ENCODE peak calls at places on chromosomes 2 and 18, in seven cellular contexts. N, P, J, H, V, S and Y are unnamed samples.

GRCh38 chr18:74519320-74520095 is 14.8 kb upstream of the CNDP1 start:
- DNase-seq in N (no peak), P (no peak), J (no peak), H (no peak), V (no peak), S (no peak), Y (no peak)

GRCh38 chr2:145022671-145023330 is 502.9 kb upstream of the ZEB2 start:
- DNase-seq in N (no peak), P (no peak), J (no peak), H (no peak), V (no peak), S (peak), Y (no peak)

GRCh38 chr2:117980783-117981676 is 32.8 kb downstream of the CCDC93 start:
- DNase-seq in N (no peak), P (no peak), J (no peak), H (peak), V (peak), S (peak), Y (no peak)

GRCh38 chr2:27704342-27704876 is 40.7 kb downstream of the SLC4A1AP start:
- DNase-seq in N (no peak), P (no peak), J (no peak), H (no peak), V (no peak), S (no peak), Y (no peak)

GRCh38 chr2:98936133-98936916 is at the start of gene CRACDL:
- DNase-seq in N (no peak), P (no peak), J (no peak), H (peak), V (peak), S (no peak), Y (no peak)

GRCh38 chr18:79772865-79773696 is 24.7 kb upstream of the KCNG2 start:
- DNase-seq in N (no peak), P (no peak), J (no peak), H (no peak), V (no peak), S (no peak), Y (no peak)

GRCh38 chr2:65377556-65378307 is 54.7 kb downstream of the SPRED2 start:
- DNase-seq in N (no peak), P (no peak), J (no peak), H (peak), V (no peak), S (peak), Y (no peak)

GRCh38 chr18:45551417-45551816 is 63.9 kb upstream of the SLC14A2 start:
- DNase-seq in N (no peak), P (no peak), J (no peak), H (no peak), V (peak), S (no peak), Y (no peak)

GRCh38 chr2:215931256-215931903 is 82.0 kb downstream of the MREG start:
- DNase-seq in N (peak), P (peak), J (peak), H (peak), V (peak), S (peak), Y (peak)

GRCh38 chr2:42338567-42339190 is 22.3 kb downstream of the COX7A2L start:
- DNase-seq in N (no peak), P (no peak), J (no peak), H (no peak), V (no peak), S (no peak), Y (no peak)

GRCh38 chr2:44780406-44780805 is 161.1 kb upstream of the SIX3 start:
- DNase-seq in N (no peak), P (no peak), J (no peak), H (no peak), V (no peak), S (no peak), Y (no peak)

GRCh38 chr2:106192752-106193490 is 1.2 kb downstream of the UXS1 start:
- DNase-seq in N (no peak), P (no peak), J (peak), H (peak), V (peak), S (peak), Y (no peak)

GRCh38 chr2:6069354-6069753 is 377.2 kb downstream of the SOX11 start:
- DNase-seq in N (no peak), P (no peak), J (no peak), H (no peak), V (no peak), S (peak), Y (no peak)

GRCh38 chr2:16664052-16664731 is 1.4 kb downstream of the CYRIA start:
- DNase-seq in N (no peak), P (peak), J (no peak), H (peak), V (peak), S (peak), Y (no peak)

GRCh38 chr2:45944075-45944474 is 292.6 kb downstream of the PRKCE start:
- DNase-seq in N (no peak), P (no peak), J (peak), H (no peak), V (no peak), S (peak), Y (no peak)

GRCh38 chr2:91477731-91478672 is 2786.5 kb downstream of the RPIA start:
- DNase-seq in N (no peak), P (no peak), J (no peak), H (peak), V (no peak), S (no peak), Y (no peak)

GRCh38 chr2:177666408-177666807 is 273.8 kb downstream of the AGPS start:
- DNase-seq in N (no peak), P (no peak), J (no peak), H (no peak), V (no peak), S (peak), Y (no peak)

GRCh38 chr2:70123051-70123828 is 36.0 kb downstream of the PCBP1 start:
- DNase-seq in N (peak), P (no peak), J (no peak), H (peak), V (no peak), S (peak), Y (no peak)

GRCh38 chr2:241272298-241272721 is 43.2 kb downstream of the HDLBP start:
- DNase-seq in N (peak), P (no peak), J (no peak), H (peak), V (peak), S (no peak), Y (no peak)

GRCh38 chr2:230054079-230054478 is 14.6 kb downstream of the SLC16A14 start:
- DNase-seq in N (no peak), P (no peak), J (no peak), H (no peak), V (no peak), S (peak), Y (no peak)

GRCh38 chr2:39119732-39120520 is 925 bp downstream of the SOS1 start:
- DNase-seq in N (peak), P (peak), J (no peak), H (peak), V (no peak), S (peak), Y (peak)

GRCh38 chr2:18413794-18414396 is 146.6 kb downstream of the RDH14 start:
- DNase-seq in N (no peak), P (no peak), J (peak), H (peak), V (no peak), S (peak), Y (no peak)

GRCh38 chr18:11995445-11996189 is 14.3 kb downstream of the IMPA2 start:
- DNase-seq in N (peak), P (peak), J (peak), H (peak), V (peak), S (peak), Y (peak)

GRCh38 chr2:57881998-57882884 is 164.4 kb upstream of the VRK2 start:
- DNase-seq in N (no peak), P (no peak), J (peak), H (peak), V (no peak), S (peak), Y (no peak)

GRCh38 chr2:114968748-114969400 is 526.4 kb downstream of the DPP10 start:
- DNase-seq in N (no peak), P (no peak), J (no peak), H (no peak), V (no peak), S (no peak), Y (no peak)

GRCh38 chr2:107721178-107721577 is 105.5 kb upstream of the RGPD4 start:
- DNase-seq in N (no peak), P (no peak), J (no peak), H (no peak), V (no peak), S (no peak), Y (no peak)

GRCh38 chr2:68217729-68218128 is 34.6 kb downstream of the PPP3R1 start:
- DNase-seq in N (no peak), P (no peak), J (no peak), H (no peak), V (no peak), S (no peak), Y (no peak)

GRCh38 chr18:30683836-30684235 is 358.7 kb downstream of the DSC3 start:
- DNase-seq in N (no peak), P (no peak), J (no peak), H (no peak), V (no peak), S (no peak), Y (no peak)

GRCh38 chr2:127084611-127085031 is 22.3 kb downstream of the BIN1 start:
- DNase-seq in N (no peak), P (peak), J (no peak), H (peak), V (no peak), S (no peak), Y (no peak)

GRCh38 chr18:79577451-79578395 is 101.9 kb upstream of the CTDP1 start:
- DNase-seq in N (no peak), P (no peak), J (no peak), H (no peak), V (peak), S (peak), Y (no peak)

GRCh38 chr18:5469340-5469739 is 74.5 kb downstream of the EPB41L3 start:
- DNase-seq in N (no peak), P (no peak), J (no peak), H (no peak), V (no peak), S (no peak), Y (no peak)

GRCh38 chr2:215392687-215393270 is 43.1 kb downstream of the FN1 start:
- DNase-seq in N (no peak), P (no peak), J (no peak), H (no peak), V (no peak), S (no peak), Y (no peak)

GRCh38 chr2:240593703-240594451 is 7.3 kb downstream of the CAPN10 start:
- DNase-seq in N (no peak), P (no peak), J (no peak), H (no peak), V (no peak), S (no peak), Y (no peak)

GRCh38 chr2:10732924-10733583 is 11.6 kb downstream of the ATP6V1C2 start:
- DNase-seq in N (no peak), P (no peak), J (no peak), H (no peak), V (no peak), S (no peak), Y (no peak)

GRCh38 chr18:79479761-79480161 is 84.0 kb downstream of the NFATC1 start:
- DNase-seq in N (no peak), P (no peak), J (no peak), H (no peak), V (no peak), S (no peak), Y (no peak)

GRCh38 chr2:47204691-47205090 is 49.6 kb upstream of the STPG4 start:
- DNase-seq in N (no peak), P (no peak), J (no peak), H (no peak), V (no peak), S (no peak), Y (no peak)

GRCh38 chr2:230582851-230583283 is 129.8 kb upstream of the CAB39 start:
- DNase-seq in N (no peak), P (no peak), J (no peak), H (no peak), V (no peak), S (peak), Y (no peak)

GRCh38 chr18:21047116-21047515 is 64.5 kb downstream of the ROCK1 start:
- DNase-seq in N (no peak), P (no peak), J (no peak), H (no peak), V (no peak), S (no peak), Y (no peak)

DNA sequence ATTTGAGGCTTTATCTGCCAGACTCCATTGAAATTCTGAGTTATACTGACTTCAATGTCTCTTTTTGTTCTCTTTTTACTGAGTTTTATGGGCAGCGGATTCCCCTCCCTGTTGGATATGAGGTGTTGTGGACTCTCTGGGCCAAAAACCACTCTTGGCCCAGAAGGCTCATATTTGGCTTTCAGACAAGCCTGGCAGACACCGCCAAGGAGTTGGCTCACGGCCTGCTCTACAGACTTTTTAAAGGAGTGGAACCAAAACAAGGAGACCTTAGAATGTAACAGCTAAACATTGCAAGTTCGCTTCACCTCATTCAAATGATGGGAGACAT is 206.4 kb upstream of the NCKAP5 start:
- DNase-seq in N (no peak), P (peak), J (no peak), H (peak), V (no peak), S (no peak), Y (no peak)
- H3K27ac ChIP-seq in N (no peak), P (peak), J (no peak), H (no peak), V (no peak), S (no peak), Y (peak)

DNA sequence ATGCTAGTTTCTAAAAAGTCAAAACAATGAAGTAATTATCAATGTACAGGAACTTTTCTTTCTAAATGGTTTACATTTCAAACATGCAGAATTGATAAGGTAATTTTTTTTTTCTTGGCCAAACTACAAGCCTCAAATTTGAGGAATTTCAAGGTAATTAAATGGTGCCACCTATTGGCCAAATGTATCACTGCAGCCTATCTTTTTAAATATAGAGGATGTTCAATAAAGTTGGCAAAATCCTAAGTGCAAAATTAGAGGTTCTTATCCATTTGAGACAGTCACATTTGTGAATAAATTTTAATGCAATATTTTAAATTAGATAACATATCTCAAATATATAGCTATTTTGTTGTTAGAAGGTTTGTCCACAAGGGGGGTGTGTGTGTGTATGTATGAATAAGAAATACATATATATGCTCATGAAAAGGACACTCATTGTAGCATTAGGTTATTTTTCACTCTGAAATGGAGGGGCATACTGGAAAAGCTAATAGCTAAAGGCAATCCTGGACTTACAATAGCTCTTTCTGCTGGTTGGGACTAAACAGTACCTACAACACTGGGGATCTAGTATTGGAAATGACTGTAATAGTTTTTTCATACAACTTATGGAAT is 26.2 kb downstream of the MMADHC start:
- DNase-seq in N (peak), P (no peak), J (no peak), H (peak), V (no peak), S (peak), Y (no peak)
- H3K27ac ChIP-seq in N (no peak), P (no peak), J (no peak), H (no peak), V (no peak), S (no peak), Y (no peak)

GRCh38 chr2:234661146-234661545 is 164.3 kb upstream of the ARL4C start:
- DNase-seq in N (no peak), P (no peak), J (no peak), H (no peak), V (no peak), S (no peak), Y (no peak)

GRCh38 chr2:234666911-234667310 is 170.0 kb upstream of the ARL4C start:
- DNase-seq in N (no peak), P (no peak), J (no peak), H (no peak), V (no peak), S (no peak), Y (no peak)

GRCh38 chr2:234665304-234665703 is 168.4 kb upstream of the ARL4C start:
- DNase-seq in N (no peak), P (no peak), J (no peak), H (no peak), V (no peak), S (no peak), Y (no peak)

GRCh38 chr2:234661849-234662248 is 165.0 kb upstream of the ARL4C start:
- DNase-seq in N (no peak), P (no peak), J (no peak), H (no peak), V (no peak), S (no peak), Y (no peak)
- H3K27ac ChIP-seq in N (no peak), P (no peak), J (no peak), H (no peak), V (no peak), S (no peak), Y (no peak)

DNA sequence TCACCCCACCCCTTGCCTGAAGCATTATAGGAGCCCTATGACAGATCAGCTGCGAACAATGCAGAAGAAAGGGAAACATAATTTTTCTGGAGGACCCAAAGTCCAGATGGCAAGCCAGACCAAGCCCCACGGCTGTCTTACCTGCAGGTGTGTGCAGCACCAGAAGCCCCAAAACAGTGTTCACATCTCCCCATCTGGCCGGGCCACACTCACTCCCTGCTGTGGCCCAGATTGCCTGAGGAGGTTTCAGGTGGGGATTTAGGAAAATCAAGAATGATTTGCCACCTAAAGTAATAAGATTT is 11.7 kb upstream of the STK17B start:
- DNase-seq in N (no peak), P (no peak), J (no peak), H (no peak), V (no peak), S (no peak), Y (no peak)
- H3K27ac ChIP-seq in N (no peak), P (no peak), J (no peak), H (no peak), V (no peak), S (no peak), Y (no peak)

GRCh38 chr2:20094955-20095354 is 43.5 kb upstream of the LAPTM4A start:
- DNase-seq in N (no peak), P (no peak), J (no peak), H (no peak), V (no peak), S (no peak), Y (no peak)
- H3K27ac ChIP-seq in N (no peak), P (no peak), J (no peak), H (no peak), V (no peak), S (peak), Y (no peak)

GRCh38 chr2:128304715-128305554 is 13.7 kb downstream of the HS6ST1 start:
- DNase-seq in N (peak), P (no peak), J (peak), H (peak), V (no peak), S (peak), Y (no peak)
- H3K27ac ChIP-seq in N (no peak), P (no peak), J (peak), H (peak), V (no peak), S (peak), Y (peak)

GRCh38 chr2:203707530-203707929 is 1.1 kb downstream of the CD28 start:
- DNase-seq in N (no peak), P (no peak), J (no peak), H (no peak), V (no peak), S (no peak), Y (no peak)
- H3K27ac ChIP-seq in N (no peak), P (no peak), J (no peak), H (no peak), V (no peak), S (no peak), Y (no peak)